ENCODE peak calls at places on chromosomes 11 and 22, in four cellular contexts. One of them, this sample, is unnamed.

GRCh38 chr11:128692750-128693578 is 908 bp upstream of the FLI1 start:
- DNase-seq in GM23248: peak; percentile 87
- DNase-seq in stomach: no peak
- DNase-seq in AG09319: no peak
- DNase-seq in this sample: no peak

GRCh38 chr22:17920145-17920605 is 104.2 kb downstream of the MICAL3 start:
- DNase-seq in GM23248: no peak
- DNase-seq in stomach: peak; percentile 57
- DNase-seq in AG09319: no peak
- DNase-seq in this sample: peak; percentile 76

GRCh38 chr11:69822676-69823494 is 3.7 kb upstream of the FGF3 start:
- DNase-seq in GM23248: no peak
- DNase-seq in stomach: no peak
- DNase-seq in AG09319: no peak
- DNase-seq in this sample: no peak

GRCh38 chr11:2745511-2745910 is 45.7 kb upstream of the KCNQ1OT1 start:
- DNase-seq in GM23248: no peak
- DNase-seq in stomach: no peak
- DNase-seq in AG09319: no peak
- DNase-seq in this sample: peak; percentile 12

GRCh38 chr22:29302681-29303465 is 3.6 kb upstream of the GAS2L1 start:
- DNase-seq in GM23248: no peak
- DNase-seq in stomach: peak; percentile 64
- DNase-seq in AG09319: no peak
- DNase-seq in this sample: no peak

GRCh38 chr11:92675810-92676209 is 293.6 kb upstream of the MTNR1B start:
- DNase-seq in GM23248: no peak
- DNase-seq in stomach: no peak
- DNase-seq in AG09319: no peak
- DNase-seq in this sample: no peak

GRCh38 chr11:8747173-8747572 is 64.6 kb downstream of the RPL27A start:
- DNase-seq in GM23248: no peak
- DNase-seq in stomach: no peak
- DNase-seq in AG09319: no peak
- DNase-seq in this sample: no peak

GRCh38 chr22:29811377-29811776 is 26.7 kb downstream of the ASCC2 start:
- DNase-seq in GM23248: no peak
- DNase-seq in stomach: peak; percentile 78
- DNase-seq in AG09319: no peak
- DNase-seq in this sample: no peak

GRCh38 chr22:22033803-22034468 is 51.3 kb upstream of the TOP3B start:
- DNase-seq in GM23248: no peak
- DNase-seq in stomach: no peak
- DNase-seq in AG09319: no peak
- DNase-seq in this sample: no peak

GRCh38 chr11:10920205-10920604 is 62.4 kb upstream of the ZBED5 start:
- DNase-seq in GM23248: peak; percentile 61
- DNase-seq in stomach: no peak
- DNase-seq in AG09319: no peak
- DNase-seq in this sample: no peak

GRCh38 chr11:78699606-78700005 is 124.9 kb upstream of the NARS2 start:
- DNase-seq in GM23248: no peak
- DNase-seq in stomach: no peak
- DNase-seq in AG09319: no peak
- DNase-seq in this sample: no peak